ENCODE peak calls at places on chromosome 11, in eight cellular contexts. B, R, M, F, L, E, Z and T are unnamed samples. For H3K27me3, the result is how much of the 10 kb centered on the place peaks cover.

GRCh38 chr11:104522650-104523049 is 358.7 kb upstream of the PDGFD start:
- DNase-seq in E (no peak), R (no peak), B (no peak), F (no peak), Z (peak), L (peak), M (no peak), T (no peak)

GRCh38 chr11:128900468-128900867 is 9.3 kb downstream of the KCNJ5 start:
- DNase-seq in M (no peak), L (no peak), R (no peak), F (peak), B (no peak), E (no peak), Z (no peak), T (no peak)

GRCh38 chr11:64792482-64792881 is 10.5 kb downstream of the MAP4K2 start:
- DNase-seq in F (peak), M (no peak), Z (no peak), B (no peak), R (no peak), L (no peak), E (no peak), T (no peak)

GRCh38 chr11:65871811-65872548 is 620 bp downstream of the EFEMP2 start:
- DNase-seq in M (peak), B (peak), F (peak), E (no peak), Z (no peak), L (peak), R (no peak), T (peak)

GRCh38 chr11:12807621-12808020 is 133.4 kb downstream of the TEAD1 start:
- DNase-seq in F (no peak), M (no peak), Z (no peak), L (no peak), B (no peak), R (no peak), E (no peak), T (no peak)

GRCh38 chr11:4882543-4882942 is 843 bp downstream of the OR51T1 start:
- DNase-seq in B (no peak), L (no peak), R (no peak), Z (no peak), E (no peak), F (no peak), M (no peak), T (no peak)

GRCh38 chr11:40170076-40170475 is 1289.4 kb downstream of the LRRC4C start:
- DNase-seq in R (no peak), F (no peak), E (no peak), Z (no peak), B (no peak), L (no peak), M (no peak), T (no peak)

GRCh38 chr11:10818594-10818993 is 9.9 kb upstream of the EIF4G2 start:
- DNase-seq in F (no peak), M (no peak), E (no peak), L (peak), Z (peak), B (no peak), R (no peak), T (no peak)

GRCh38 chr11:10625982-10626311 is 57.5 kb upstream of the LYVE1 start:
- DNase-seq in E (no peak), F (no peak), L (no peak), Z (no peak), B (peak), M (no peak), R (no peak), T (no peak)

GRCh38 chr11:116396332-116396731 is 376.5 kb downstream of the BUD13 start:
- DNase-seq in M (no peak), F (no peak), B (no peak), E (no peak), L (no peak), Z (no peak), R (no peak), T (no peak)

GRCh38 chr11:133898031-133898769 is 52.9 kb upstream of the SPATA19 start:
- DNase-seq in F (peak), R (no peak), B (peak), E (no peak), M (no peak), L (no peak), Z (no peak), T (no peak)

GRCh38 chr11:110123003-110123402 is 29.8 kb downstream of the ZC3H12C start:
- DNase-seq in L (peak), F (no peak), M (no peak), B (no peak), E (no peak), R (no peak), Z (no peak), T (no peak)

GRCh38 chr11:64971421-64972233 is at the start of gene MAJIN:
- DNase-seq in R (peak), L (peak), B (peak), Z (peak), F (peak), E (peak), M (peak), T (no peak)

GRCh38 chr11:133663586-133663985 is 131.3 kb upstream of the OPCML start:
- DNase-seq in F (no peak), M (no peak), E (no peak), L (no peak), B (no peak), R (no peak), Z (no peak), T (no peak)

GRCh38 chr11:57162179-57162898 is 19.4 kb upstream of the LRRC55 start:
- DNase-seq in M (no peak), Z (no peak), L (no peak), B (no peak), R (no peak), F (no peak), E (no peak), T (no peak)

GRCh38 chr11:46718155-46719019 is 626 bp upstream of the F2 start:
- DNase-seq in M (no peak), R (no peak), B (no peak), Z (no peak), E (no peak), L (peak), F (no peak), T (peak)

GRCh38 chr11:128956401-128957203 is 13.9 kb upstream of the TP53AIP1 start:
- DNase-seq in M (no peak), Z (peak), F (no peak), E (peak), R (peak), L (peak), B (no peak), T (peak)

GRCh38 chr11:69348414-69349235 is 54.7 kb downstream of the MYEOV start:
- DNase-seq in M (no peak), B (peak), R (no peak), E (no peak), Z (no peak), L (no peak), F (no peak), T (peak)

GRCh38 chr11:133922078-133922870 is 34.5 kb downstream of the IGSF9B start:
- DNase-seq in Z (no peak), R (no peak), L (no peak), F (no peak), E (no peak), M (no peak), B (no peak), T (no peak)

GRCh38 chr11:86592047-86592564 is 80.3 kb downstream of the ME3 start:
- DNase-seq in L (peak), E (no peak), F (no peak), M (no peak), Z (no peak), B (no peak), R (no peak), T (peak)

GRCh38 chr11:126202646-126203359 is 8.6 kb downstream of the RPUSD4 start:
- DNase-seq in R (no peak), M (no peak), L (no peak), F (no peak), B (no peak), Z (no peak), E (peak), T (no peak)

GRCh38 chr11:47590026-47590861 is 3.8 kb downstream of the FAM180B start:
- DNase-seq in B (no peak), Z (no peak), M (peak), R (no peak), F (no peak), E (no peak), L (no peak), T (no peak)

GRCh38 chr11:115616941-115617340 is 112.7 kb upstream of the CADM1 start:
- DNase-seq in F (no peak), M (peak), L (peak), B (no peak), R (no peak), Z (peak), E (peak), T (peak)

GRCh38 chr11:60482361-60482760 is 10.2 kb upstream of the MS4A12 start:
- DNase-seq in F (no peak), L (no peak), R (no peak), Z (no peak), E (no peak), B (no peak), M (no peak), T (no peak)

GRCh38 chr11:82527185-82527584 is 206.5 kb downstream of the FAM181B start:
- DNase-seq in L (no peak), B (no peak), M (no peak), F (no peak), R (no peak), E (no peak), Z (no peak), T (no peak)

GRCh38 chr11:73331138-73331916 is 23.3 kb downstream of the ARHGEF17 start:
- DNase-seq in L (peak), R (no peak), E (no peak), F (no peak), M (peak), B (no peak), Z (no peak), T (no peak)

GRCh38 chr11:58179648-58180047 is 9.2 kb upstream of the OR9Q2 start:
- DNase-seq in F (peak), Z (no peak), B (no peak), E (no peak), M (no peak), L (no peak), R (no peak), T (no peak)

GRCh38 chr11:102117472-102118113 is 7.3 kb downstream of the YAP1 start:
- DNase-seq in L (no peak), M (no peak), F (no peak), R (no peak), B (no peak), E (no peak), Z (no peak), T (no peak)

GRCh38 chr11:18171377-18172000 is 1.1 kb upstream of the MRGPRX4 start:
- DNase-seq in M (no peak), L (no peak), F (no peak), Z (no peak), B (no peak), E (no peak), R (no peak), T (no peak)

GRCh38 chr11:113874920-113875413 is 405 bp downstream of the USP28 start:
- DNase-seq in E (no peak), M (no peak), R (peak), F (no peak), L (peak), B (no peak), Z (no peak), T (no peak)

GRCh38 chr11:70435765-70436500 is 37.6 kb downstream of the CTTN start:
- DNase-seq in M (no peak), R (no peak), B (no peak), F (no peak), E (no peak), Z (no peak), L (no peak), T (no peak)

GRCh38 chr11:122334546-122335375 is 218.7 kb upstream of the BLID start:
- DNase-seq in B (no peak), M (no peak), Z (no peak), F (no peak), R (no peak), L (peak), E (no peak), T (no peak)

GRCh38 chr11:122339661-122340060 is 223.6 kb upstream of the BLID start:
- DNase-seq in Z (no peak), E (no peak), B (no peak), R (no peak), M (no peak), L (no peak), F (no peak), T (no peak)

GRCh38 chr11:122340607-122341006 is 224.6 kb upstream of the BLID start:
- DNase-seq in M (no peak), F (no peak), E (no peak), Z (no peak), L (no peak), R (no peak), B (no peak), T (no peak)

GRCh38 chr11:122333476-122333875 is 217.5 kb upstream of the BLID start:
- DNase-seq in E (no peak), L (no peak), R (no peak), B (no peak), Z (no peak), M (no peak), F (no peak), T (no peak)

GRCh38 chr11:122337241-122338176 is 221.5 kb upstream of the BLID start:
- DNase-seq in F (no peak), E (no peak), L (no peak), B (no peak), M (no peak), R (no peak), Z (no peak), T (no peak)
- H3K27me3 ChIP-seq in F (under half), E (under half), L (under half), B (under half), M (under half), R (under half), Z (under half), T (under half)

DNA sequence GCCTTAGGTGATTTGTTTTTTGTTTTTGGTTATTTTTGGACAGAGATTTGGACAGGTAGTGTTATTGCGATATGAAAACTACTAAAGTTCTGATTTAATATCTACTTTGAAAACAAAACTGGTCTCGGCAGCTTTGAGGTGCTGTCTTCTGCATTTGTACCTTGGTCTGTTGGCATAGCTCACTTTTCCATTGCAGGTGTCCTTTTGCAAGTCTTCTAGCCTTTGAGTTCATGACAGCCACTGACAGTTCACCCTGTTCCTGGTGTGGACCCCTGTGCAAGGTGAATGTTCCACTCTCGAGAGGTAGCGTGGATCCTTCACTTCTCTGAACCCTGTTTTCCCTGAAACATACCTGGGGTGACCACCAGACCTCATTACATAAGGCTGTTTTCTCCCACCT is 44.9 kb upstream of the ST14 start:
- DNase-seq in M (no peak), F (no peak), R (no peak), E (no peak), L (no peak), Z (no peak), B (no peak), T (no peak)
- H3K27ac ChIP-seq in M (no peak), F (no peak), R (no peak), E (no peak), L (no peak), Z (no peak), B (no peak), T (no peak)

DNA sequence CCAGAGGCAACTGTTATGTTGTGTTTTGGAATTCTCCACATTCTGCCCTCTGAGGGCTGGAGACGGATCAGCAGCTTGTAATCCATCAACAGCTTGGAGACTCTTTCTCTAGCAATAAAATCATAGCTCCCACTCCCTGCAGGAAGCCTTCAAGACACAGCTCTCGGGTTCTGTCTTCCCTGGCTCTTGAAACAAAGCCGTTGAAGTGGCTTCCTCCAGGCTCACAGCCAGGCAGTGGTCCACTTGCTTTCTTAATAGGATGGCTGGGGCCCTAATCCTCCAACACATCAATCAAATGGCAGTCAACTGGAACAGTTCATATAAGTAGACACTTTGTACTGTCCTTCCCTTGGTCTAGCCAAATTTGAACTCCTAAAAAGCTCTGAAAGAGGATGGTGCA is 74.4 kb downstream of the SC5D start:
- DNase-seq in R (no peak), M (peak), Z (no peak), F (no peak), B (no peak), E (no peak), L (no peak), T (no peak)
- H3K27me3 ChIP-seq in R (under half), M (under half), Z (under half), F (under half), B (under half), E (under half), L (under half), T (under half)

GRCh38 chr11:77410076-77410827 is 63.6 kb downstream of the PAK1 start:
- DNase-seq in E (no peak), M (no peak), Z (no peak), B (no peak), F (no peak), R (no peak), L (no peak), T (no peak)
- H3K27ac ChIP-seq in E (no peak), M (peak), Z (peak), B (no peak), F (no peak), R (no peak), L (no peak), T (no peak)

GRCh38 chr11:119983816-119984215 is 154.1 kb downstream of the TRIM29 start:
- DNase-seq in E (no peak), R (no peak), F (no peak), Z (no peak), B (no peak), M (no peak), L (no peak), T (no peak)
- H3K27me3 ChIP-seq in E (under half), R (under half), F (under half), Z (under half), B (under half), M (under half), L (under half), T (under half)

GRCh38 chr11:68313574-68314202 is 1.3 kb downstream of the LRP5 start:
- DNase-seq in F (no peak), M (no peak), L (peak), B (no peak), Z (no peak), E (no peak), R (no peak), T (peak)

GRCh38 chr11:68312117-68312779 is at the start of gene LRP5:
- DNase-seq in Z (no peak), L (no peak), E (no peak), R (no peak), F (no peak), M (no peak), B (no peak), T (peak)

GRCh38 chr11:68311155-68312116 is 955 bp upstream of the LRP5 start:
- DNase-seq in R (no peak), M (no peak), L (no peak), B (no peak), F (no peak), E (no peak), Z (no peak), T (no peak)

GRCh38 chr11:68314203-68314885 is 2.0 kb downstream of the LRP5 start:
- DNase-seq in R (no peak), F (no peak), Z (no peak), B (no peak), M (no peak), E (no peak), L (peak), T (no peak)

DNA sequence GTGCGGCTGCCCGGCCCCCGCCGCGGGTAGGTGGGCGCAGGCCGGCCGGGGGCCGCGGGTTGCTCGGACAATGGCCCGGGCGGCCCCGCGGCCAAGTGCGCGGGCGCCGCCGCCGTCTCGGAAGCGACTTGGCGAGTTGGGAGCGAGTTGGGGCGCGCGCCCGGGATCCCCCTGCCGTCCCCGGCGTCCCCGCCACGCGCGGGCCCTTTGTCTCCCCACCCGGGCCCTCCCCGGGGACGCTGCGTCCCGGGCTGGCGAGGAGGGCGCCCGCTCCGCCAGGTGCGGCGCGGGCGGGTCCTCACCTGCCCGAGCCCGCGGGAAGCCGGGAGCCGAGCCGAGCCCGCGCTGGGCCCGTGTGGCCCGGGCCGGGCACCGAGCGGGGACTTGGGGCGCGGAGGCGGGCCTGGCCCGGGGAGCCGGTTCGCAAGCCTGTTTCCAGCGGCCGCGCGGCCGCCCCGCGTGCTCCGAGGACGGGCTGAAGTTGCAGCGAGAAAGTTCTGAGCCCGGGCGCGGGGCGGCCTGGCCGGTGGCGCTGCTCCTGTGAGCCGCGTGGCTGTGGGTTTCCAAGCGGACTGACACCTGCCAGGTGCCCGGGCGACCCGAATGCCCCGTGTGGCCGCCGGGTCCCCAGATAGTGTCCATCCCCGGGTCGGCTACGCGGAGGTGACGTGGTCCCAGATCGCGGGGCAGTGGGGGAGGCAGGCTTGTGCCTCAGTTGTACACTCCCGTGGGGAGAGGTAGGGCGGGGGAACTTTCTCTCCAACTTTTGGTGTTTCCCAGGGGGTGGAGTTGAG is 586 bp downstream of the LRP5 start:
- DNase-seq in R (no peak), M (no peak), B (no peak), F (no peak), L (no peak), E (no peak), Z (no peak), T (no peak)
- H3K27ac ChIP-seq in R (peak), M (peak), B (peak), F (peak), L (peak), E (peak), Z (no peak), T (no peak)